ENCODE peak calls at places on chromosomes 16 and 17, in four cellular contexts. I is uterus, S is cardiac muscle cell, P is suprapubic skin. U is an unnamed sample. For H3K9me3, the result is how much of the 10 kb centered on the place peaks cover.

GRCh38 chr16:84065536-84066132 is 23.0 kb upstream of the SLC38A8 start:
- DNase-seq in I (no peak), S (peak), P (no peak), U (peak)

GRCh38 chr16:84687715-84688114 is 12.1 kb upstream of the USP10 start:
- DNase-seq in I (no peak), S (no peak), P (no peak), U (peak)

GRCh38 chr16:27911486-27911885 is 152.0 kb downstream of the GSG1L start:
- DNase-seq in I (no peak), S (no peak), P (no peak), U (no peak)

GRCh38 chr16:67441907-67442306 is 11.0 kb downstream of the HSD11B2 start:
- DNase-seq in I (no peak), S (no peak), P (no peak), U (no peak)

GRCh38 chr16:20799599-20799998 is 6.7 kb downstream of the ERI2 start:
- DNase-seq in I (no peak), S (peak), P (no peak), U (no peak)

GRCh38 chr16:15489016-15489415 is 54.6 kb downstream of the BMERB1 start:
- DNase-seq in I (no peak), S (no peak), P (no peak), U (no peak)

GRCh38 chr17:70687421-70687820 is 518.1 kb downstream of the KCNJ2 start:
- DNase-seq in I (no peak), S (no peak), P (no peak), U (no peak)

GRCh38 chr17:17141860-17142552 is 64.1 kb downstream of the PLD6 start:
- DNase-seq in I (no peak), S (peak), P (no peak), U (no peak)

GRCh38 chr16:89602273-89602951 is 11.0 kb upstream of the DPEP1 start:
- DNase-seq in I (peak), S (peak), P (peak), U (peak)

GRCh38 chr17:39845052-39845976 is 18.8 kb downstream of the IKZF3 start:
- DNase-seq in I (no peak), S (no peak), P (no peak), U (no peak)

GRCh38 chr16:21646721-21647561 is 5.5 kb downstream of the IGSF6 start:
- DNase-seq in I (no peak), S (no peak), P (no peak), U (no peak)

GRCh38 chr17:82321947-82322466 is 4.6 kb upstream of the CD7 start:
- DNase-seq in I (no peak), S (no peak), P (no peak), U (no peak)

GRCh38 chr17:44807093-44807816 is 22.8 kb downstream of the GJC1 start:
- DNase-seq in I (no peak), S (no peak), P (no peak), U (no peak)

GRCh38 chr17:43398724-43399595 is at the start of gene ARL4D:
- DNase-seq in I (peak), S (peak), P (peak), U (no peak)

GRCh38 chr17:75525806-75526554 is 483 bp downstream of the LLGL2 start:
- DNase-seq in I (no peak), S (peak), P (no peak), U (no peak)

GRCh38 chr16:50213939-50214519 is 52.3 kb upstream of the ADCY7 start:
- DNase-seq in I (no peak), S (peak), P (no peak), U (no peak)

GRCh38 chr17:37673386-37673785 is 30.1 kb upstream of the DDX52 start:
- DNase-seq in I (no peak), S (no peak), P (no peak), U (no peak)

GRCh38 chr17:45332989-45333701 is 16.3 kb upstream of the MAP3K14 start:
- DNase-seq in I (peak), S (no peak), P (peak), U (no peak)

GRCh38 chr17:2120550-2121335 is 65.8 kb downstream of the HIC1 start:
- DNase-seq in I (no peak), S (no peak), P (no peak), U (no peak)

GRCh38 chr17:65739026-65739425 is 177.6 kb upstream of the AXIN2 start:
- DNase-seq in I (no peak), S (no peak), P (no peak), U (no peak)

GRCh38 chr17:65745241-65745640 is 183.8 kb upstream of the AXIN2 start:
- DNase-seq in I (no peak), S (no peak), P (no peak), U (no peak)

GRCh38 chr17:65742433-65743312 is 181.2 kb upstream of the AXIN2 start:
- DNase-seq in I (no peak), S (no peak), P (no peak), U (peak)

GRCh38 chr17:65741690-65742089 is 180.2 kb upstream of the AXIN2 start:
- DNase-seq in I (no peak), S (no peak), P (no peak), U (no peak)

DNA sequence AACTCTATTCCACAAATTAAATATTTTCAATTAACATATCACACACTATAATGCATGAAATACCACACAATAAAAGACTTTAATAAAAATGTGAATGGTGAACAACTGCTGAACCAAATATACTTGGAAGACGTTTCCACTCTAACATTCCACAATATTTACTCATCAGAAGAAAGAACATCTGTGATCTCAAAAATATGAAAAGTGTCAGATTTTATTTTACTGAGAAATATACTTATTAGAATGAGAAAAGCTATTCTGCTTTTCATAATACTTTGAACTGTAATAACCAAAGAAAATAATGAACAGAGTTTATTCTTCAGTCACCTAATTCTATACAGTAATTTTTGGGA is 181.8 kb upstream of the AXIN2 start:
- DNase-seq in I (no peak), S (no peak), P (no peak), U (no peak)
- H3K4me3 ChIP-seq in I (no peak), S (no peak), P (no peak), U (no peak)

DNA sequence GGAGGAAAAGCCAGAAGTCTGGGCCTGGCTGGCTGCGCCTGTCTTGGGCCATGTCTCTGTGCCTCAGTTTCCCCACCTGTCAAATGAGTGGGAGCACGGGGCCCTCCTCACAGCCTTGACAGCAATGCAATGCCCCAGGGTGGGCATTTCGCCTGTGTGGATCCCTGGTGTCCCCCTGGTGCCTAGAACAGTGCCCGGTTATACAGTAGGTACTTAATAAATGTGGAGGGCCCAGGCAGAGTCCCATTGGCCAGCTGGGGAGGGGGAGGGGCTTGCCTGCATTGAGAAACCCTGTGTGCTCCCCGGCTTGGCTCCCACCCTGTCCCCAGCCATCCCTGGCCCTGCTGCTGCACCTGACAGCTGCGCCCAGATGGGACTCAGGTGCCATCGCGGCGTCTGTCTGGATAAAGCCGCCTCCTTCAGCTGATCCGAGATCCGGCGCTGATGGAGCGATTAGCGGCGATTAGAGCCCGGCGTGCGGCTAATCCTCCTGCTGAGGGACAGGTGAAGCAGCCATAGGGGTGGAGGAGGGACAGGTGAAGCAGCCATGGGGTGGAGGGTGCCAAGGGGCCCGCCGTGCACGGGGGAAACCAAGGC is 12.4 kb downstream of the ZFPM1 start:
- DNase-seq in I (no peak), S (no peak), P (no peak), U (no peak)
- H3K9me3 ChIP-seq in I (under half), S (under half), P (under half), U (under half)

GRCh38 chr17:8109669-8110455 is 8.5 kb downstream of the ALOXE3 start:
- DNase-seq in I (peak), S (peak), P (no peak), U (no peak)

GRCh38 chr17:8110907-8111306 is 7.4 kb downstream of the ALOXE3 start:
- DNase-seq in I (no peak), S (no peak), P (no peak), U (no peak)

GRCh38 chr17:8108972-8109668 is 9.2 kb downstream of the ALOXE3 start:
- DNase-seq in I (no peak), S (no peak), P (no peak), U (no peak)

GRCh38 chr17:8105957-8106398 is 12.3 kb downstream of the ALOXE3 start:
- DNase-seq in I (no peak), S (no peak), P (no peak), U (no peak)

DNA sequence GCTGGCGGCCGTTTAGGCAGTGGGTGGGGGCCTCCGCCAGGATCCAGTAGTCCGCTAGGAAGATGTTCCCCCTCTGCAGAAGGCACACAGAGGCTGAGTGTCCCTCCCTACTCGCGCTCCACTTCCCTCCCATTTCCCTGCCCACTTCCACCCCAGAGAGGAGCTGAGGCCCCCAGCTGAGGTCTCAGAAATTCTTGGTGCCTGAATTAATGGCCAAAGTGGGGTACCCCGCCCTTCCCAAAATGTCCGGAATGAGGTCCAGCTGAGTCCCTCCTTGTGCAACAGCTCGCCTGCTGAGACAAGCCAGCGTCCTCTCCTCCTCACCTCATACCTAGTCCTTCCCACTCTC is 7.9 kb downstream of the ALOXE3 start:
- DNase-seq in I (no peak), S (no peak), P (no peak), U (no peak)
- TF ChIP-seq CTCF in I (no peak), S (no peak), P (no peak), U (no peak)

GRCh38 chr17:63478814-63479494 is 2.1 kb downstream of the ACE start:
- DNase-seq in I (peak), S (peak), P (peak), U (peak)

GRCh38 chr17:63480826-63481487 is 4.1 kb downstream of the ACE start:
- DNase-seq in I (no peak), S (no peak), P (no peak), U (no peak)

GRCh38 chr17:63481488-63481870 is 4.6 kb downstream of the ACE start:
- DNase-seq in I (no peak), S (no peak), P (no peak), U (no peak)

GRCh38 chr17:63479495-63480184 is 2.8 kb downstream of the ACE start:
- DNase-seq in I (no peak), S (no peak), P (peak), U (no peak)

DNA sequence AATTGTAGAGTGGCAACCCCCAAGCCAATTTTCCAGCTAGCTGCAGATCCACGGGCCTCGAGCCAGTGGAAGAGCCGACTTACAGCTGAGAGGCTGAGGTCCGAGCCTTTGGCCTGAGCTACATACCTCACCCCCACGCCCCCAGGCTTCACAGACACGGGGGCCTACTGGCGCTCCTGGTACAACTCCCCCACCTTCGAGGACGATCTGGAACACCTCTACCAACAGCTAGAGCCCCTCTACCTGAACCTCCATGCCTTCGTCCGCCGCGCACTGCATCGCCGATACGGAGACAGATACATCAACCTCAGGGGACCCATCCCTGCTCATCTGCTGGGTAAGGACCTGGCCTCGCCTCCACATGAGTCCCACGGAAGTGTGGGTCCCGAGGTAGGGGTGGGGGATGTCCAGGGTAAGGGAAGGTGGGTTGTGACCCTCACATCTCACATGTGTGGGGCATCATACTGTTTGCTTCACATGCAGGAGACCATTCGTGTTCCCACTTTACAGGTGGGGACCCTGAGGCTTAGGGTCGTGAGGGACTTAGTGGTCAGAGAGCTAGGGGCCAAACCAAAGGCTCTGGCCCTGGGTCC is 3.4 kb downstream of the ACE start:
- DNase-seq in I (no peak), S (no peak), P (no peak), U (no peak)
- H3K4me3 ChIP-seq in I (no peak), S (no peak), P (no peak), U (no peak)

DNA sequence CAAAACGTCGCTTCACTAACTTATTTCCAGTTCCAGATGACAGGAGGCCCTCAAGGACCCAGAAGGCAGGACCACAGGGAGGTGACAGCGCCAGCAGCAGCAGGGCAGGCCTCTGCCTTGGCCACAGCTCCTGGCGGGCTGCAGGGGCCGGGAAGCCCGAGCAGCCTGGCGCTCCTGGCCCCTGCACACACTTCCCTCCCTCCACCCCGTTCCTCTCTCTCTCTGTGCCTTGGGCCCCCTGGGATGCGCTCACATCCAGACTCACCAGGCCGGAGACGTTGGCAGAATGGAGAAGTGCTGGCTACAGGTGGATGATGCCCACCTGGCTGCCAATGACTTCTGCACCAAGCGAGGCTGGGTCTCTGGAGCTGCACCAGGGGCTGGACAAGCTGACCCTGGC is 12.7 kb downstream of the ZNF594 start:
- DNase-seq in I (no peak), S (no peak), P (no peak), U (no peak)
- H3K9me3 ChIP-seq in I (half or more), S (under half), P (half or more), U (half or more)

DNA sequence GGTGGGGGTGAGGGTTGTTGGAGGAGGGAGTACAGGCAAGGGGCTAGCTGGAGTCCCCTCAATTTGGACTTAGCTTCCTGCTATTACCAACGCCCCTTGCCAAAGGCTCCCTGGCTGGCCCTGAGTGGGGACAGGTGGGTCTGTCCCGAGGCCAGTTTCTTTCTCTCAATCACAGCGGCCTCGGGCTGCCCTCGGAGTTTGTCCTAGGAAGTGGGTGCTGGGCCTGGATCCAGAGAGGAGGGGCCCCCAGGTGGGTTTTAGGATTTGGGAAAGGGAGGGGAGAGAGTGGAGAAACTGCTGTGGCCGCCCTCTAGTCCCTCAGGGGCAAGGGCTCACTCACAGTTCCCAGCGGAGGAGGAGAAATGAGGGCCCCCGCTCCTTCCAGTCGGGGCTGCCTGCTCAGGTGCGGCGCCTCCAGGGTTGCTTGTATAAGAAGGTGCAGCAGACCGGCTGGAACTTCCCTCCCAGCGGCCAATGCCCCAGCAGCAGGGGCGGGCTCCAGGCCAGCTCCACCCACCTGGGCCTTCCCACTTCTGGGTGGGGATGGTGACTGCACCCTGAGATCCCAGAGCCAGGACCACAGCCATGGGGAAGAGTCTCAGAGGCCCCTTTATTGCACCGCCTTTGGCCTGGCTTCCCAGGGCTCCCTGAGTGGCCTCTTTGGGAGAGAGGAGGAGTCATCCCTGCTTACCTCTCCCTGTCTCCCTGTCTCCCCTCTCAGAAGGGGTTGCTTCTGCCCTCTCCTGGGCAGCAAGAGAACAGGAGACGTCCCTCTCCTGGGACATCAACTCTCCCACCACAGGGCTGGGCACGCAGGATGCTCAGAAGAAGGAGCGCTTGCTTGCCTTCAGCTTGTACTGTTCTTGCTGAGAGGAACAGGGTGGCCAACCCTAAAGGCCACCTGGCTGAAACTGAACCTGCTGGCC is 112.0 kb upstream of the SMURF2 start:
- DNase-seq in I (no peak), S (peak), P (peak), U (peak)
- TF ChIP-seq CTCF in I (no peak), S (peak), P (no peak), U (peak)

DNA sequence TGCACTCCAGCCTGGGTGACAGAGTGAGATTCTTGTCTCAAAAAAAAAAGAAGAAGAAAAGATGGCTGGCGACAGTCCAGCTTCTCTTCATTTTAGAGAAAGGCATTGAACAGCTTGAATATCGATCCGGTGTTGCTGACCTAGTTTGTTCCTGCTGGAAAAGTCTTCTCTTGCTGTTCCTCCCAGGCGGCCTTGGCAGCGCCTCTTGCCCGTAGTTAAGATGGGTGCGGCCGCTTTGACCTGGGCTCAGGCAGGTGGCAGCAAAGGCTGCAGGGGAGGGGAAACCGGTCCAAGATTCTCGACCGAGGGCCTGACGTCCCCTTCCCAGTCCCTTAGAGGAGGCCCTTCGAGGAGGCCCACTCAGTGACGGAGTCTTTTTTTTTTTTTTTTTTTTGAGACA is 3.8 kb upstream of the ZNF764 start:
- DNase-seq in I (no peak), S (no peak), P (no peak), U (no peak)
- H3K4me3 ChIP-seq in I (no peak), S (no peak), P (peak), U (no peak)

DNA sequence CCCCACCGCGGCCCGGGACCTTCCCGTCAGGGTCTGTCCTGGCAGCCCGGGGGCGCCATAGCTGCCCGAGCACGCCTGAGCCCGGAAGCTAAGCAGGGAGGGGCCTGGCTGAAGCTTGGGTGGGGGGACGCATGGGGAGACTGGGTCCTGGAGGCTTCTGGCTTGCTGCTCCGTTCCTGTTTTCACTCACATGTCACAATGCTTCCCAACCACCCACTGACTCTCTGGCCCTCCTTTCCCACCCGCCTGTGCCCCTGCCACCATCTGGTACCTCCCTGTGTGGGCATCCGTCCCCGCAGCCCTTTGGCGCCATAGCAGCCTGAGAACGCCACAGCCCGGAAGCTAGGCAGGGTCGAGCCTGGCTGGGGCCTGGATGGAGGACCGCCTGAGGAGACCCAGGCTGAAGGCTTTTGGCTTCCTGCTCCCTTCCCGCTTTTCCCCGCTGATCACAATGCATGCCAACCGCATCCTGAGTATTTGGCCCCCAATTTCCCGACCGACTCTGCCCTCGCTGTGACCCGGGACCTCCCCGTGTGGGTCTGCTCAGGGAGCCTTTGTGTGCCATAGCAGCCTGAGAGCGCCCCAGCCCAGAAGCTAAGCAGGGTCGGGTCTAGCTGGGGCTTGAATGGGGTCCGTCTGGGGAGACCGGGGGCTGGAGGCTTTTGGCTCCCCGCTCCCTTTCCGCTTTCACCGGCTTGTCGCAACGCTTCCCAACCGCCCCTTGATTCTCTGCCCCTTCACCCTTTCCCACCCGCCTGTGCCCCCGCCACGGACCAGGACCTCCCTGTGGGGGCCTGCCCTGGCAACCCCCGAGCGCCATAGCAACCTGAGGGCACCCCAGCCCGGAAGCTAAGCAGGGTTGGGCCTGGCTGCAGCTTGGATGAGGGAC is 2290.1 kb downstream of the TP53TG3F start:
- DNase-seq in I (no peak), S (no peak), P (no peak), U (no peak)
- H3K9me3 ChIP-seq in I (under half), S (under half), P (under half), U (half or more)

U was measured in AG04450.